ENCODE peak calls at places on chromosomes 4 and X, in nine cellular contexts. R is uterus, T is transverse colon, E is cardiac fibroblast, C is AG09319, G is Calu3, Z is mucosa of descending colon, B is CD14-positive monocyte, J is Peyer's patch. V is an unnamed sample.

GRCh38 chr4:76585897-76586360 is 150.9 kb downstream of the SHROOM3 start:
- DNase-seq in E (peak; percentile 55), B (no peak), C (no peak), J (peak; percentile 94), R (peak; percentile 29), T (peak; percentile 94), G (peak; percentile 89), Z (peak; percentile 95), V (peak; percentile 62)

GRCh38 chr4:152500798-152501434 is 35.0 kb downstream of the FBXW7 start:
- DNase-seq in B (peak; percentile 64), E (peak; percentile 96), J (no peak), C (peak; percentile 74), T (peak; percentile 30), Z (no peak), G (peak; percentile 58), R (peak; percentile 53), V (no peak)

GRCh38 chrX:108437789-108438623 is at the start of gene COL4A6:
- DNase-seq in G (no peak), R (peak; percentile 41), E (no peak), Z (no peak), T (no peak), B (no peak), C (no peak), J (no peak), V (peak; percentile 44)

GRCh38 chr4:56611501-56611900 is 69.6 kb downstream of the HOPX start:
- DNase-seq in R (no peak), Z (no peak), C (no peak), J (no peak), B (no peak), E (no peak), G (no peak), T (no peak), V (no peak)

GRCh38 chrX:106415276-106415895 is 196.4 kb upstream of the RADX start:
- DNase-seq in Z (no peak), G (peak; percentile 22), R (no peak), E (peak; percentile 36), T (no peak), B (no peak), J (no peak), C (no peak), V (no peak)

GRCh38 chr4:16908377-16909021 is 10.1 kb upstream of the LDB2 start:
- DNase-seq in Z (no peak), C (no peak), J (no peak), G (no peak), T (no peak), B (no peak), R (no peak), E (no peak), V (no peak)

GRCh38 chrX:7132335-7133035 is 15.0 kb upstream of the STS start:
- DNase-seq in R (no peak), B (no peak), T (peak; percentile 91), G (peak; percentile 81), E (peak; percentile 82), Z (peak; percentile 76), J (peak; percentile 68), C (no peak), V (peak; percentile 45)

GRCh38 chr4:145920205-145920604 is 18.4 kb downstream of the ZNF827 start:
- DNase-seq in J (no peak), G (no peak), Z (no peak), C (peak; percentile 79), T (no peak), R (no peak), E (peak; percentile 92), B (no peak), V (no peak)

GRCh38 chr4:98518555-98519267 is 139.7 kb downstream of the TSPAN5 start:
- DNase-seq in C (no peak), B (no peak), E (no peak), R (no peak), T (no peak), J (no peak), Z (no peak), G (no peak), V (no peak)

GRCh38 chr4:71239365-71239764 is 99.5 kb upstream of the SLC4A4 start:
- DNase-seq in Z (no peak), C (no peak), B (no peak), T (no peak), G (no peak), E (peak; percentile 14), R (no peak), J (no peak), V (no peak)

GRCh38 chr4:26015133-26015651 is 101.2 kb downstream of the SMIM20 start:
- DNase-seq in R (peak; percentile 60), C (peak; percentile 95), G (no peak), J (no peak), B (no peak), Z (no peak), T (no peak), E (peak; percentile 89), V (no peak)

GRCh38 chr4:99710020-99710419 is 52.4 kb upstream of the C4orf54 start:
- DNase-seq in G (no peak), J (no peak), E (no peak), C (no peak), T (no peak), Z (no peak), B (no peak), R (no peak), V (no peak)

GRCh38 chrX:51496501-51497291 is at the start of gene NUDT11:
- DNase-seq in T (peak; percentile 46), E (peak; percentile 66), R (peak; percentile 53), Z (peak; percentile 58), G (peak; percentile 63), B (no peak), C (peak; percentile 7), J (peak; percentile 51), V (peak; percentile 72)

GRCh38 chrX:34956915-34957314 is 14.3 kb downstream of the FAM47B start:
- DNase-seq in R (no peak), T (no peak), C (peak; percentile 3), G (no peak), B (no peak), E (peak; percentile 68), Z (no peak), J (no peak), V (no peak)

GRCh38 chr4:47499705-47500104 is 14.6 kb downstream of the ATP10D start:
- DNase-seq in C (no peak), G (no peak), R (no peak), E (peak; percentile 9), B (no peak), T (no peak), J (no peak), Z (no peak), V (no peak)

GRCh38 chrX:6383488-6383887 is 151.4 kb downstream of the VCX3A start:
- DNase-seq in T (no peak), R (no peak), J (no peak), Z (no peak), C (no peak), B (no peak), E (no peak), G (no peak), V (no peak)

GRCh38 chrX:140866446-140866845 is 135.9 kb upstream of the SPANXB1 start:
- DNase-seq in G (no peak), R (no peak), E (peak; percentile 5), J (no peak), Z (no peak), C (no peak), B (no peak), T (no peak), V (no peak)

GRCh38 chr4:3407930-3408792 is 33.6 kb upstream of the HGFAC start:
- DNase-seq in E (no peak), R (peak; percentile 6), T (no peak), G (no peak), B (peak; percentile 34), C (no peak), J (peak; percentile 7), Z (no peak), V (peak; percentile 35)

GRCh38 chrX:119669424-119670037 is 23.4 kb downstream of the SEPTIN6 start:
- DNase-seq in J (no peak), T (no peak), E (peak; percentile 15), G (no peak), Z (no peak), C (no peak), B (no peak), R (peak; percentile 50), V (no peak)

GRCh38 chrX:39675619-39676018 is 422.1 kb downstream of the BCOR start:
- DNase-seq in B (no peak), Z (no peak), C (no peak), G (no peak), E (peak; percentile 78), J (no peak), T (peak; percentile 24), R (peak; percentile 88), V (no peak)

GRCh38 chr4:120873554-120873953 is 49.0 kb downstream of the PRDM5 start:
- DNase-seq in E (no peak), C (no peak), T (no peak), B (no peak), G (no peak), J (no peak), R (no peak), Z (no peak), V (no peak)
- TF ChIP-seq CTCF in E (no peak), C (no peak), T (no peak), B (no peak), G (no peak), J (no peak), R (no peak), Z (no peak), V (peak; percentile 28)

DNA sequence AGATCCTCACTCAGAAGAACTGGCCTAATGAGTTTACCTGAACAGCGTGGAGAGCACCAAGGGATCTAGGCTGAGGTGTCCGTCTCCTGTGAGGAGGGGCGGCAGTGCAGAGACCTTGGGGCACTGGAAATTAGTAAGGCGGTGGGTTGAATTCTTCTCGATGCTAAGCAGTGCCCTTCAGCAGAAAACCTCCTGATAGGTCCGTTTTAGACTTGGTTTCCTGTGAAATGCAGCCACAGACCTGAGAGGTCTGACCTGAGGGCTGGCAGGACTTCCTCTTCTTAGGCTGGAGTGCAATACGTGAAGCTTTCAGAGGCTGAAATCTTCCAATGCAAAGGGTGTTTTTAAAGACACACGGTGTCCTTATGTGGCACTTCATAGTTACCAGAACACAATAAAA is at the start of gene CLNK:
- DNase-seq in B (no peak), G (no peak), J (no peak), E (no peak), C (no peak), T (no peak), R (no peak), Z (no peak), V (no peak)
- TF ChIP-seq CTCF in B (no peak), G (no peak), J (no peak), E (no peak), C (no peak), T (no peak), R (no peak), Z (no peak), V (no peak)

GRCh38 chr4:133839326-133839725 is 362.3 kb downstream of the PABPC4L start:
- DNase-seq in Z (no peak), C (no peak), T (no peak), E (peak; percentile 21), R (no peak), B (no peak), J (no peak), G (no peak), V (no peak)
- TF ChIP-seq CTCF in Z (no peak), C (no peak), T (no peak), E (no peak), R (no peak), B (no peak), J (no peak), G (no peak), V (no peak)

DNA sequence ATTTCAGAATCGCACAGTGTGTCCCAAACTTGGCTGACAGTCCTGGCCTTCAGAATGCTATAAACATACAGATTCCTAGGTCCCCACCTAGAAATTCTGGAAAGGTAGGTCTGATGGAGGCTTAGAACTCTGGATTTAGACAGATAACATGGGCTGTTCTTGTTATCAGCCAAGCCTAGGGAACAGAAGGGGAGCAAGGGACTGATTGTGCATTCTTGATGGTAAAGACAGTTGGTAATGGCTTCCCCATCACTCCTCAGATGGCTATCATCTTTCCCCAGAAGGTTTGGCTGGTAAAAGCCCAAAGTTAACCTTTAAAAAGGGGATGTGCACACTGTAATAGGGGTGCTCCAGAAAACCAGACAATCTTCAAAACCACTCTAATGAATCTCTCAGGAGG is 35.7 kb downstream of the DIPK2B start:
- DNase-seq in Z (no peak), G (no peak), J (no peak), B (no peak), R (no peak), C (no peak), T (no peak), E (no peak), V (no peak)
- TF ChIP-seq CTCF in Z (no peak), G (no peak), J (no peak), B (no peak), R (no peak), C (no peak), T (no peak), E (no peak), V (no peak)